ENCODE peak calls at places on chromosomes 1 and 21, in ten cellular contexts. X is H1; U is tibial nerve; R is hepatocyte; M is neuronal stem cell; E is CD8-positive, alpha-beta T cell; Q is esophagus squamous epithelium; I is stomach; H is left ventricle myocardium inferior; W is tibial artery. N is an unnamed sample.
A peak's percentile ranks its signal among the peaks of the same experiment; 100 is the strongest.

GRCh38 chr1:242568666-242569065 is 44.2 kb upstream of the PLD5 start:
- DNase-seq in R (no peak), W (no peak), M (no peak), E (no peak), H (no peak), I (no peak), U (no peak), X (peak; percentile 54), Q (no peak), N (no peak)

GRCh38 chr1:209583408-209583807 is at the start of gene CAMK1G:
- DNase-seq in X (peak; percentile 62), U (no peak), Q (no peak), H (no peak), W (no peak), E (no peak), R (peak; percentile 60), M (peak; percentile 78), I (no peak), N (no peak)

GRCh38 chr1:26044971-26045711 is 777 bp downstream of the SLC30A2 start:
- DNase-seq in R (peak; percentile 47), M (no peak), Q (no peak), H (peak; percentile 39), W (no peak), X (peak; percentile 72), U (no peak), E (no peak), I (no peak), N (no peak)

GRCh38 chr1:223650465-223650864 is 15.0 kb downstream of the CAPN8 start:
- DNase-seq in R (no peak), E (no peak), Q (no peak), W (no peak), I (no peak), X (no peak), H (no peak), M (no peak), U (no peak), N (no peak)

GRCh38 chr1:32500387-32501209 is 35.7 kb downstream of the ZBTB8B start:
- DNase-seq in Q (no peak), E (no peak), I (peak; percentile 70), H (peak; percentile 82), R (peak; percentile 86), W (peak; percentile 69), M (peak; percentile 72), X (peak; percentile 80), U (peak; percentile 69), N (peak; percentile 74)

GRCh38 chr1:4652631-4653327 is 1.6 kb upstream of the AJAP1 start:
- DNase-seq in U (no peak), H (peak; percentile 41), R (peak; percentile 75), I (peak; percentile 41), W (no peak), X (peak; percentile 91), M (peak; percentile 62), Q (no peak), E (peak; percentile 76), N (peak; percentile 53)

GRCh38 chr1:28971980-28972771 is 57.8 kb downstream of the EPB41 start:
- DNase-seq in I (no peak), X (no peak), H (no peak), R (peak; percentile 23), U (no peak), E (no peak), Q (no peak), M (no peak), W (peak; percentile 59), N (peak; percentile 36)

GRCh38 chr1:87765686-87766085 is 437.0 kb downstream of the LMO4 start:
- DNase-seq in X (no peak), I (no peak), E (no peak), U (no peak), M (no peak), Q (no peak), H (no peak), R (no peak), W (no peak), N (no peak)

GRCh38 chr21:33289199-33289819 is 23.1 kb downstream of the IL10RB start:
- DNase-seq in M (no peak), U (no peak), Q (no peak), I (no peak), W (no peak), E (no peak), R (no peak), H (no peak), X (no peak), N (no peak)

GRCh38 chr1:182698977-182699672 is 14.7 kb upstream of the RGS8 start:
- DNase-seq in X (no peak), E (no peak), R (no peak), W (peak; percentile 77), U (peak; percentile 43), Q (no peak), I (no peak), M (no peak), H (peak; percentile 35), N (no peak)

GRCh38 chr1:161196521-161197451 is 2.1 kb downstream of the ADAMTS4 start:
- DNase-seq in E (no peak), X (no peak), M (no peak), R (peak; percentile 73), Q (no peak), I (no peak), U (no peak), H (peak; percentile 55), W (no peak), N (no peak)

DNA sequence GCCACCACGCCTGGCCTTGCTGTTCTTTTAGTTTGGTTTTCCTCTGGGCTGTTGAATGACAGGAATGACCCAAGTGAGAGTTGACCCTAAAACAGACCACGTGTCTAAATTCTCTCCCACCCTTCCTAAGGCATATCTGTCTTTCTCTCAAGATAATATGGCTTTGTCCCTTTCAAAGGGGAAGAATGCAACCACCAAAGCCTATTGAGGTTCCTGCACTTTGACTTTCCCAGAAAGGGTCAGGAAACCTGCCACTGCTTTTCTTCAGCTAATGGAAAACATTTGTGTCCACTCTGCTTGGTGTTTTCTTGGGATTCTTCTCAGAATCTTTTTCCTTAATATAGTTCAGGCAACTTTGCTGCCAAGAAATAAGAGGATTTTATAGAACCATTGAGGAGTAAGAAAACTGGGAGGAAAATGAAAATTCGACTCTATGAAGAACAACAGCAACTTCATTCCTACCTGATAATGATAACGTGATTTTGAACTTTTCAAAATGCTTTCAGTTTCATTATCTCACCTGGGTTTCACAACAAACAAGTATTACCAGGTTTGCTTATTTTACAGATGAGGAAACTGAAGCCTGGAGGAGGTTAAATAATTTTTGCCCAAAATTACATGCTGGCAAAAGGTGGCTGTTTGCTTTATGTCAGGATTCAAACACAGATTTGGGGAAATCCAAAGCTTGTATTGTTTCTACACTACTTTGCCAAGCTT is 6.9 kb downstream of the PLPP3 start:
- DNase-seq in H (no peak), E (no peak), I (no peak), R (no peak), U (no peak), W (no peak), M (no peak), X (no peak), Q (no peak), N (no peak)
- H3K27ac ChIP-seq in H (peak overlapping the region; percentile 97), E (no peak overlapping the region), I (peak overlapping the region; percentile 56), R (peak overlapping the region; percentile 59), U (peak overlapping the region; percentile 67), W (peak overlapping the region; percentile 41), M (no peak overlapping the region), X (no peak overlapping the region), Q (peak overlapping the region; percentile 23), N (no peak overlapping the region)

GRCh38 chr1:34166191-34167090 is 1.4 kb upstream of the CSMD2 start:
- DNase-seq in U (no peak), I (no peak), H (no peak), R (no peak), W (no peak), E (no peak), X (peak; percentile 83), M (peak; percentile 40), Q (no peak), N (no peak)
- H3K27ac ChIP-seq in U (no peak overlapping the region), I (no peak overlapping the region), H (no peak overlapping the region), R (no peak overlapping the region), W (no peak overlapping the region), E (no peak overlapping the region), X (peak overlapping the region; percentile 87), M (no peak overlapping the region), Q (no peak overlapping the region), N (no peak overlapping the region)

GRCh38 chr1:53274541-53275185 is 36.3 kb upstream of the MAGOH start:
- DNase-seq in E (no peak), W (no peak), R (no peak), I (no peak), X (no peak), Q (no peak), M (no peak), H (no peak), U (no peak), N (no peak)

GRCh38 chr1:53274026-53274425 is 35.7 kb upstream of the MAGOH start:
- DNase-seq in U (no peak), Q (no peak), R (no peak), I (no peak), X (no peak), M (no peak), H (no peak), W (no peak), E (no peak), N (no peak)

GRCh38 chr1:53272349-53272748 is 34.0 kb upstream of the MAGOH start:
- DNase-seq in U (no peak), H (no peak), R (no peak), Q (no peak), E (no peak), W (no peak), M (no peak), I (no peak), X (no peak), N (no peak)

GRCh38 chr1:53271446-53272090 is 33.2 kb upstream of the MAGOH start:
- DNase-seq in U (no peak), W (no peak), E (no peak), I (no peak), M (no peak), Q (no peak), X (no peak), R (no peak), H (no peak), N (no peak)

DNA sequence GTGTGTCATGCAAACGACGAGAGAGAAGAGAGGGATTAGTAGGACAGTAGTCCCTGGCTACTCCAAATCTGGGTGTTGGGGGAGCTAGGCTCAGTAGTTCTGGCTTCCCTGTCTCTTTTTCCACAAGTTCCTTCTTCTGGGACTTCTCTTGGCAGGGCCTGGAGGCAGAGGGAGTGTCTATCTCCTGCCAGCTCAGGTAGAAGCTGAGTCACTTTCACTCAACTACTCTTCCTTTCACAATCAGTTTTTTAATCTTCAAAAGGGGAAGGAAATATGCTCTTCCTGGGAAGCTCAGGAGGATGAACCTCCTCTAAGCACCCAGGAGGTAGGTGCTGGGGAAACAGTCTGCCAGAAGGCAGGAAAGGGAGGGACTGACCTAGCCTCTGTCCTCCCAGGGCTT is 35.2 kb upstream of the MAGOH start:
- DNase-seq in U (no peak), W (no peak), E (no peak), R (no peak), X (no peak), H (no peak), M (no peak), Q (no peak), I (no peak), N (peak; percentile 68)
- H3K27ac ChIP-seq in U (no peak overlapping the region), W (no peak overlapping the region), E (no peak overlapping the region), R (no peak overlapping the region), X (no peak overlapping the region), H (no peak overlapping the region), M (no peak overlapping the region), Q (peak overlapping the region; percentile 34), I (no peak overlapping the region), N (peak overlapping the region; percentile 44)

DNA sequence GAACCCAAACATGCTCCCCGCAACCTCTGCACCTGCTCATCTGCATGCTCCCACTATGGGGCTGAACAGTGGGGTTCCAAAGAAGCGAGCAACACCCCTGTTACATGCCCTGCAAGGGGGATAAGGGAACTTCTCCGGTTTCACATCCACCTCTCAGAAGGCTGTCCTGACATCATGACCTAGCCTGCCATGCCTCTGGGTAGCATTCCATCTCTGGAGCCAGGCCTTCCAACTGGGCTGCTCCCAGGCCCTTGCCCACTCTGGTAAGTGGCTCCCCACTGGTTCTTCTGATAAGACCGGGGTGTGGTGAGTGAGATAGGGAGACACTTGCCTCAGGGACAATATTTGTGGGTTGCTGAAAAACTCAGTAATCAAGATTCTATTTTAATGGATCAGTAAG is 57.7 kb downstream of the KCNJ15 start:
- DNase-seq in H (no peak), I (no peak), W (no peak), X (no peak), M (no peak), U (no peak), Q (no peak), R (no peak), E (no peak), N (no peak)
- H3K27ac ChIP-seq in H (no peak overlapping the region), I (no peak overlapping the region), W (no peak overlapping the region), X (no peak overlapping the region), M (no peak overlapping the region), U (no peak overlapping the region), Q (no peak overlapping the region), R (no peak overlapping the region), E (no peak overlapping the region), N (no peak overlapping the region)